ENCODE peak calls at places on chromosomes 13 and 19, in five cellular contexts. T is brain microvascular endothelial cell, G is small intestine, F is left ventricle myocardium inferior, A is GM03348. P is an unnamed sample.

GRCh38 chr13:110431851-110432294 is 124.8 kb downstream of the COL4A2 start:
- DNase-seq in T (no peak), G (no peak), F (peak), A (no peak), P (no peak)

GRCh38 chr19:681029-681626 is 4.9 kb downstream of the FSTL3 start:
- DNase-seq in T (no peak), G (peak), F (peak), A (no peak), P (peak)

GRCh38 chr13:74850893-74851292 is 631.1 kb downstream of the TBC1D4 start:
- DNase-seq in T (no peak), G (no peak), F (no peak), A (no peak), P (no peak)

GRCh38 chr19:51346742-51347141 is 4.8 kb upstream of the VSIG10L start:
- DNase-seq in T (no peak), G (no peak), F (no peak), A (no peak), P (no peak)

GRCh38 chr13:38863536-38863935 is 127.1 kb downstream of the STOML3 start:
- DNase-seq in T (no peak), G (no peak), F (no peak), A (no peak), P (no peak)

GRCh38 chr19:54432144-54432738 is 16.8 kb upstream of the LENG8 start:
- DNase-seq in T (no peak), G (no peak), F (no peak), A (no peak), P (no peak)

GRCh38 chr13:80630685-80631121 is 289.8 kb upstream of the SPRY2 start:
- DNase-seq in T (peak), G (no peak), F (no peak), A (no peak), P (no peak)

GRCh38 chr19:40284501-40285352 is at the start of gene AKT2:
- DNase-seq in T (peak), G (no peak), F (peak), A (peak), P (peak)

GRCh38 chr13:112059457-112060317 is 7.3 kb upstream of the SOX1 start:
- DNase-seq in T (no peak), G (no peak), F (no peak), A (no peak), P (no peak)

GRCh38 chr13:44576396-44577235 is 486 bp upstream of the TSC22D1 start:
- DNase-seq in T (no peak), G (no peak), F (peak), A (peak), P (peak)